ENCODE peak calls at places on chromosomes 16 and 17, in eight cellular contexts. B, S, V, G, I, T, C and W are unnamed samples. For H3K9me3 and H3K4me1, the result is how much of the 10 kb centered on the place peaks cover.

GRCh38 chr17:70071127-70071526 is 3.9 kb upstream of the KCNJ16 start:
- DNase-seq in B (no peak), S (no peak), V (no peak), G (no peak), I (no peak), T (no peak), C (no peak), W (no peak)

GRCh38 chr16:87076950-87077749 is 240.0 kb downstream of the C16orf95 start:
- DNase-seq in B (no peak), S (peak), V (no peak), G (peak), I (no peak), T (peak), C (peak), W (no peak)

GRCh38 chr17:50768348-50768761 is 1.0 kb upstream of the ANKRD40CL start:
- DNase-seq in B (no peak), S (no peak), V (no peak), G (peak), I (no peak), T (no peak), C (no peak), W (no peak)

GRCh38 chr17:17467720-17468119 is 9.1 kb upstream of the MED9 start:
- DNase-seq in B (no peak), S (no peak), V (no peak), G (no peak), I (no peak), T (peak), C (peak), W (no peak)

GRCh38 chr16:72677662-72678447 is 370.1 kb downstream of the ZFHX3 start:
- DNase-seq in B (no peak), S (no peak), V (no peak), G (no peak), I (no peak), T (peak), C (no peak), W (no peak)

GRCh38 chr16:6682142-6682811 is 650.4 kb upstream of the RBFOX1 start:
- DNase-seq in B (no peak), S (peak), V (no peak), G (no peak), I (no peak), T (peak), C (peak), W (no peak)

GRCh38 chr16:49532873-49533272 is 159.3 kb downstream of the C16orf78 start:
- DNase-seq in B (no peak), S (no peak), V (no peak), G (no peak), I (no peak), T (no peak), C (no peak), W (no peak)

GRCh38 chr17:45886852-45887251 is 7.5 kb upstream of the MAPT start:
- DNase-seq in B (no peak), S (no peak), V (no peak), G (no peak), I (no peak), T (no peak), C (no peak), W (no peak)

GRCh38 chr16:88196471-88197400 is 186.0 kb upstream of the ZNF469 start:
- DNase-seq in B (no peak), S (no peak), V (no peak), G (peak), I (no peak), T (no peak), C (no peak), W (no peak)

GRCh38 chr16:4607841-4608703 is 6.6 kb downstream of the UBALD1 start:
- DNase-seq in B (no peak), S (no peak), V (no peak), G (no peak), I (no peak), T (no peak), C (no peak), W (no peak)

GRCh38 chr16:69812213-69813014 is 50.3 kb downstream of the WWP2 start:
- DNase-seq in B (no peak), S (no peak), V (no peak), G (no peak), I (no peak), T (no peak), C (no peak), W (peak)

GRCh38 chr17:62950067-62950466 is 16.0 kb upstream of the TANC2 start:
- DNase-seq in B (no peak), S (no peak), V (peak), G (peak), I (no peak), T (peak), C (peak), W (peak)

GRCh38 chr17:82799591-82799990 is 40.2 kb downstream of the ZNF750 start:
- DNase-seq in B (no peak), S (no peak), V (no peak), G (no peak), I (no peak), T (no peak), C (no peak), W (no peak)

GRCh38 chr16:84501077-84501735 is 3.3 kb downstream of the MEAK7 start:
- DNase-seq in B (no peak), S (no peak), V (peak), G (peak), I (no peak), T (peak), C (no peak), W (no peak)

GRCh38 chr17:50562266-50563094 is 2.0 kb downstream of the CACNA1G start:
- DNase-seq in B (no peak), S (no peak), V (no peak), G (no peak), I (no peak), T (peak), C (no peak), W (no peak)

GRCh38 chr17:57735707-57736106 is 9.4 kb downstream of the CCDC182 start:
- DNase-seq in B (no peak), S (peak), V (no peak), G (no peak), I (no peak), T (no peak), C (peak), W (no peak)

GRCh38 chr17:80981062-80981902 is 10.4 kb upstream of the CHMP6 start:
- DNase-seq in B (no peak), S (peak), V (no peak), G (no peak), I (no peak), T (no peak), C (no peak), W (no peak)

GRCh38 chr17:2068589-2069051 is 13.7 kb downstream of the HIC1 start:
- DNase-seq in B (peak), S (no peak), V (no peak), G (no peak), I (no peak), T (peak), C (peak), W (no peak)

GRCh38 chr17:69117855-69118758 is 23.6 kb downstream of the ABCA6 start:
- DNase-seq in B (no peak), S (no peak), V (no peak), G (no peak), I (no peak), T (no peak), C (no peak), W (no peak)

GRCh38 chr17:7249219-7249618 is 2.3 kb downstream of the CTDNEP1 start:
- DNase-seq in B (no peak), S (no peak), V (no peak), G (no peak), I (no peak), T (no peak), C (no peak), W (no peak)

GRCh38 chr17:12282056-12282455 is 261.4 kb downstream of the MAP2K4 start:
- DNase-seq in B (no peak), S (no peak), V (no peak), G (no peak), I (no peak), T (peak), C (no peak), W (no peak)

GRCh38 chr17:10803830-10804498 is at the start of gene TMEM238L:
- DNase-seq in B (no peak), S (no peak), V (no peak), G (no peak), I (no peak), T (no peak), C (no peak), W (no peak)

GRCh38 chr17:33964344-33964979 is 290.6 kb upstream of the CCL2 start:
- DNase-seq in B (no peak), S (no peak), V (no peak), G (no peak), I (no peak), T (no peak), C (no peak), W (no peak)

GRCh38 chr16:35386619-35387018 is 1927.2 kb downstream of the TP53TG3F start:
- DNase-seq in B (no peak), S (no peak), V (no peak), G (no peak), I (no peak), T (no peak), C (no peak), W (no peak)

DNA sequence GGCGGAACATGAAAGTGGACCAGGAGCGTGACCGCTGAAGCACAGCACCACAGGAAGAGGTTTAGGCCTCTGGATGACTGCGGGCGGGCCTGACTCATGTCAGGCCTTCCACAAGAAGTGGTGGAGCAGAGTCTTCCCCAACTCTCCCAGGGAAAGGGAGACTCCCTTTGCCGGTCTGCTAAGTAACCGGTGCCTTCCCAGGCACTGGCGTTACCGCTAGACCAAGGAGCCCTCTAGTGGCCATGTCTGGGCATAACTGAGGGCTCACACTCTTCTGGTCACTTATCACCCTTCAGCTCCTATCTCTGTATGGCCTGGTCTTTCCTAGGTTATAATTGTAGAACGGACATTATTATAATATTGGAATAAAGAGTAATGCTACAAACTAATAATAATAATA is 1931.9 kb downstream of the TP53TG3F start:
- DNase-seq in B (peak), S (peak), V (no peak), G (peak), I (no peak), T (peak), C (peak), W (no peak)
- H3K9me3 ChIP-seq in B (under half), S (under half), V (under half), G (under half), I (under half), T (under half), C (under half), W (under half)

GRCh38 chr16:89482087-89482823 is 8.1 kb downstream of the ANKRD11 start:
- DNase-seq in B (no peak), S (no peak), V (no peak), G (no peak), I (no peak), T (no peak), C (no peak), W (no peak)
- H3K4me1 ChIP-seq in B (half or more), S (half or more), V (under half), G (half or more), I (half or more), T (half or more), C (half or more), W (under half)

GRCh38 chr16:18941471-18941870 is 15.3 kb upstream of the SMG1 start:
- DNase-seq in B (no peak), S (no peak), V (no peak), G (no peak), I (no peak), T (no peak), C (no peak), W (no peak)

GRCh38 chr16:18938986-18939385 is 12.8 kb upstream of the SMG1 start:
- DNase-seq in B (no peak), S (no peak), V (no peak), G (no peak), I (no peak), T (no peak), C (no peak), W (no peak)

GRCh38 chr16:18933501-18933900 is 7.3 kb upstream of the SMG1 start:
- DNase-seq in B (no peak), S (no peak), V (no peak), G (no peak), I (no peak), T (no peak), C (no peak), W (no peak)

GRCh38 chr16:18936727-18937340 is 10.6 kb upstream of the SMG1 start:
- DNase-seq in B (no peak), S (no peak), V (no peak), G (no peak), I (no peak), T (no peak), C (no peak), W (no peak)

GRCh38 chr16:18937390-18937789 is 11.2 kb upstream of the SMG1 start:
- DNase-seq in B (no peak), S (no peak), V (no peak), G (no peak), I (no peak), T (no peak), C (no peak), W (no peak)
- H3K9me3 ChIP-seq in B (under half), S (under half), V (under half), G (under half), I (under half), T (under half), C (under half), W (under half)

GRCh38 chr17:27542841-27543463 is 86.7 kb downstream of the KSR1 start:
- DNase-seq in B (no peak), S (no peak), V (no peak), G (no peak), I (no peak), T (no peak), C (peak), W (no peak)

GRCh38 chr17:27545562-27546229 is 85.3 kb upstream of the LGALS9 start:
- DNase-seq in B (no peak), S (no peak), V (no peak), G (no peak), I (no peak), T (no peak), C (peak), W (no peak)

GRCh38 chr17:27543464-27543856 is 87.2 kb downstream of the KSR1 start:
- DNase-seq in B (no peak), S (no peak), V (no peak), G (no peak), I (no peak), T (no peak), C (no peak), W (no peak)

GRCh38 chr17:27544350-27545131 is 86.4 kb upstream of the LGALS9 start:
- DNase-seq in B (no peak), S (no peak), V (no peak), G (peak), I (no peak), T (no peak), C (peak), W (no peak)

GRCh38 chr17:27543958-27544349 is 87.0 kb upstream of the LGALS9 start:
- DNase-seq in B (no peak), S (no peak), V (no peak), G (no peak), I (no peak), T (no peak), C (no peak), W (no peak)
- H3K4me1 ChIP-seq in B (under half), S (under half), V (under half), G (under half), I (half or more), T (under half), C (half or more), W (under half)

GRCh38 chr16:47834485-47835024 is 321.2 kb downstream of the ABCC12 start:
- DNase-seq in B (no peak), S (no peak), V (no peak), G (no peak), I (no peak), T (no peak), C (no peak), W (no peak)

GRCh38 chr16:47833771-47834170 is 322.0 kb downstream of the ABCC12 start:
- DNase-seq in B (no peak), S (no peak), V (no peak), G (no peak), I (no peak), T (no peak), C (no peak), W (no peak)
- H3K9me3 ChIP-seq in B (under half), S (under half), V (under half), G (under half), I (under half), T (under half), C (under half), W (under half)

DNA sequence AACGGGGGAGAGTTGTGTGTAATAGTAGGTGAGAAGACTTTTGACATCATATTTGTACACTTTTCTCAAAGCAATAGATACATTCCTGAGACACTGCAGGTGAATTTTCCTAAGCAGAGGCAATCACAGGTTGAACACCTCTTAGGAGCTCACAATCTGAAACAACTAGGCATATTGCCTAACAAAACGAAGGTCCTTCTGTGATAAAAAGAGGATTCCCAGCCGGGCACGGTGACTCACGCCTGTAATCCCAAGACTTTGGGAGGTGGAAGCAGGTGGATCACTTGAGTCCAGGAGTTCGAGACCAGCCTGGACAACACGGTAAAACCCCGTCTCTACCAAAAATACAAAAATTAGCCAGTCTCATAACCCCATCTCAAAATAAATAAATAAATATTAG is 17.4 kb downstream of the NXN start:
- DNase-seq in B (no peak), S (no peak), V (no peak), G (no peak), I (no peak), T (no peak), C (no peak), W (no peak)
- H3K4me1 ChIP-seq in B (under half), S (under half), V (under half), G (under half), I (under half), T (under half), C (under half), W (under half)

GRCh38 chr16:71449020-71449419 is 7.2 kb upstream of the TLE7 start:
- DNase-seq in B (no peak), S (no peak), V (no peak), G (no peak), I (no peak), T (no peak), C (no peak), W (no peak)
- H3K9me3 ChIP-seq in B (half or more), S (under half), V (under half), G (half or more), I (half or more), T (under half), C (under half), W (half or more)

DNA sequence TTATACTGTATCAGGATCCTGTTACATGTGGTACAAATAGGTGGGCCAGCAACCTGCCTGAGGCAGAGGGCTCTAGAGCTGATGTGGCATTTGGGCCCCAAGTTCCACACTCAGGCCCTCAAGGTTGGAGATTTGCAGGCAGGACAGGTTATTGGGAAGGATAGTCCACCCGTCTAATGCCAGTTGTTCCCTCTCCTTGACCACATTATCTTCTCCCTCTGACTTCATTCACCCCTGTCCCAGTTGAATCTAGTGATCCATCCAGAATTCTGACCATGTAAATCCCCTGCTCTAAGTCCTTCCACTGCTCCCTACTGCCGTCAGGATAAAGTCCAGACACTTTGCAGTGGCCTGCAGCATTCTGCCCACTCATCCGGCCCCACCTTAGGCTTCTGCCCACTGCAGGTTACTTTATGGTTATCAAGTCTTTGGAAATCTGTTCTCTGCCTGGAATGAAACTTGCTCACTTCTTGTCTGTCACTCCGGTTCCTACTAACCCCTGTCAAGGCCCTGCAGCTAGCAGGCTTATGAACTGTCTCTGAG is 1.9 kb upstream of the NFATC3 start:
- DNase-seq in B (no peak), S (no peak), V (no peak), G (no peak), I (no peak), T (no peak), C (no peak), W (no peak)
- H3K4me1 ChIP-seq in B (under half), S (under half), V (under half), G (under half), I (half or more), T (under half), C (under half), W (under half)